ENCODE peak calls at places on chromosome 17, in four cellular contexts. Q, J, L and T are unnamed samples.

GRCh38 chr17:77753246-77753645 is 205.3 kb upstream of the TNRC6C start:
- DNase-seq in Q (no peak), L (no peak), J (no peak), T (no peak)

GRCh38 chr17:51322390-51323029 is 62.2 kb downstream of the UTP18 start:
- DNase-seq in J (no peak), L (peak), Q (no peak), T (no peak)

GRCh38 chr17:6514371-6514770 is 42.0 kb downstream of the PITPNM3 start:
- DNase-seq in J (no peak), Q (no peak), L (no peak), T (no peak)

GRCh38 chr17:39673335-39674081 is 5.3 kb downstream of the PNMT start:
- DNase-seq in J (no peak), L (no peak), Q (no peak), T (no peak)

GRCh38 chr17:794876-795275 is 12.7 kb downstream of the MRM3 start:
- DNase-seq in J (peak), Q (peak), L (peak), T (peak)

GRCh38 chr17:13114601-13115024 is 96.8 kb upstream of the ELAC2 start:
- DNase-seq in Q (no peak), J (peak), L (no peak), T (peak)

GRCh38 chr17:64706224-64707076 is 44.3 kb upstream of the SMURF2 start:
- DNase-seq in L (no peak), Q (no peak), J (no peak), T (no peak)

GRCh38 chr17:56108811-56109284 is 44.4 kb upstream of the ANKFN1 start:
- DNase-seq in Q (no peak), J (no peak), L (no peak), T (no peak)

GRCh38 chr17:44191941-44192496 is 5.2 kb downstream of the TMUB2 start:
- DNase-seq in L (no peak), J (no peak), Q (no peak), T (no peak)

GRCh38 chr17:72915631-72916081 is 176.8 kb downstream of the SLC39A11 start:
- DNase-seq in Q (no peak), L (no peak), J (no peak), T (no peak)

GRCh38 chr17:57889892-57890856 is 40.3 kb upstream of the MRPS23 start:
- DNase-seq in L (no peak), J (no peak), Q (no peak), T (no peak)

GRCh38 chr17:38416840-38417209 is 11.4 kb upstream of the ARHGAP23 start:
- DNase-seq in J (no peak), L (no peak), Q (no peak), T (no peak)

GRCh38 chr17:74631468-74632195 is 8.1 kb upstream of the CD300E start:
- DNase-seq in J (no peak), L (no peak), Q (no peak), T (no peak)